ENCODE peak calls at places on chromosomes 12 and 14, in ten cellular contexts. M is pancreas, Y is skeletal muscle cell, Z is transverse colon, T is mammary epithelial cell, I is foreskin fibroblast, J is colonic mucosa, B is ascending aorta, X is SK-N-SH, Q is fibroblast of lung. D is an unnamed sample.
A peak's percentile ranks its signal among the peaks of the same experiment; 100 is the strongest.

GRCh38 chr12:66441905-66442559 is 139.7 kb downstream of the HELB start:
- DNase-seq in M (no peak), T (no peak), Z (no peak), J (no peak), I (no peak), Q (peak; percentile 12), B (no peak), X (no peak), Y (no peak), D (no peak)

GRCh38 chr14:53391631-53392030 is 238.5 kb upstream of the DDHD1 start:
- DNase-seq in Q (peak; percentile 97), X (no peak), B (no peak), T (peak; percentile 98), Z (no peak), Y (peak; percentile 67), M (no peak), J (no peak), I (peak; percentile 97), D (no peak)

GRCh38 chr12:109963330-109963729 is 32.8 kb downstream of the GIT2 start:
- DNase-seq in Z (no peak), B (no peak), T (no peak), I (no peak), M (no peak), X (no peak), J (no peak), Y (no peak), Q (no peak), D (no peak)

GRCh38 chr14:101960225-101960624 is 4.1 kb upstream of the DYNC1H1 start:
- DNase-seq in T (no peak), Y (no peak), J (peak; percentile 35), M (no peak), X (no peak), B (no peak), Q (no peak), I (peak; percentile 45), Z (no peak), D (no peak)

GRCh38 chr14:54600685-54601084 is 33.8 kb downstream of the SAMD4A start:
- DNase-seq in Q (peak; percentile 81), J (no peak), M (no peak), B (no peak), I (peak; percentile 69), T (peak; percentile 21), Z (no peak), X (no peak), Y (no peak), D (no peak)

GRCh38 chr12:102687523-102687922 is 207.2 kb upstream of the IGF1 start:
- DNase-seq in X (no peak), Z (no peak), M (no peak), Q (no peak), T (no peak), Y (no peak), B (no peak), I (no peak), J (no peak), D (no peak)

GRCh38 chr12:116539361-116539771 is 19.8 kb upstream of the MAP1LC3B2 start:
- DNase-seq in M (no peak), T (no peak), B (no peak), J (no peak), Z (no peak), X (no peak), Q (peak; percentile 36), Y (no peak), I (peak; percentile 65), D (no peak)

GRCh38 chr14:69318241-69318640 is 58.3 kb downstream of the GALNT16 start:
- DNase-seq in I (no peak), M (no peak), J (no peak), Z (no peak), B (no peak), X (no peak), Q (no peak), Y (no peak), T (no peak), D (peak; percentile 4)

GRCh38 chr14:95833429-95833828 is 43.2 kb upstream of the TUNAR start:
- DNase-seq in T (no peak), J (no peak), X (peak; percentile 25), Y (no peak), B (no peak), I (no peak), M (no peak), Z (no peak), Q (no peak), D (no peak)

GRCh38 chr14:98741523-98741922 is 530.5 kb downstream of the BCL11B start:
- DNase-seq in M (no peak), B (no peak), Z (no peak), X (no peak), T (no peak), Y (no peak), I (no peak), J (no peak), Q (no peak), D (no peak)

GRCh38 chr14:100747021-100747586 is 20.4 kb downstream of the DLK1 start:
- DNase-seq in Q (peak; percentile 98), J (no peak), T (peak; percentile 95), X (no peak), I (peak; percentile 93), Y (peak; percentile 88), B (no peak), M (no peak), Z (no peak), D (no peak)

GRCh38 chr12:28998662-28999120 is 150.4 kb upstream of the FAR2 start:
- DNase-seq in T (peak; percentile 56), Q (peak; percentile 47), J (no peak), Y (peak; percentile 56), B (no peak), Z (no peak), M (no peak), X (peak; percentile 23), I (peak; percentile 80), D (no peak)

GRCh38 chr14:77186911-77187648 is 5.5 kb downstream of the TMEM63C start:
- DNase-seq in T (peak; percentile 85), J (no peak), Y (peak; percentile 23), Q (peak; percentile 93), B (no peak), I (no peak), M (peak; percentile 73), Z (peak; percentile 16), X (no peak), D (no peak)

GRCh38 chr12:123900898-123901376 is 71.7 kb downstream of the CCDC92 start:
- DNase-seq in Q (peak; percentile 49), X (no peak), M (no peak), I (peak; percentile 40), Y (no peak), Z (no peak), J (no peak), B (no peak), T (no peak), D (no peak)

GRCh38 chr14:41225433-41225832 is 381.2 kb upstream of the LRFN5 start:
- DNase-seq in I (no peak), X (no peak), Z (no peak), Y (no peak), J (no peak), T (no peak), B (no peak), M (no peak), Q (no peak), D (no peak)

GRCh38 chr12:27651201-27651600 is 45.0 kb upstream of the REP15 start:
- DNase-seq in M (no peak), B (no peak), T (peak; percentile 55), Z (no peak), I (peak; percentile 53), J (no peak), Q (no peak), X (no peak), Y (no peak), D (no peak)

GRCh38 chr14:75523771-75524171 is 1.5 kb downstream of the BATF start:
- DNase-seq in I (peak; percentile 61), B (no peak), J (no peak), M (no peak), Q (no peak), X (no peak), Z (no peak), Y (no peak), T (no peak), D (no peak)
- H3K4me3 ChIP-seq in I (no peak overlapping the region), B (no peak overlapping the region), J (peak overlapping the region; percentile 30), M (no peak overlapping the region), Q (no peak overlapping the region), X (no peak overlapping the region), Z (no peak overlapping the region), Y (no peak overlapping the region), T (no peak overlapping the region), D (no peak overlapping the region)

DNA sequence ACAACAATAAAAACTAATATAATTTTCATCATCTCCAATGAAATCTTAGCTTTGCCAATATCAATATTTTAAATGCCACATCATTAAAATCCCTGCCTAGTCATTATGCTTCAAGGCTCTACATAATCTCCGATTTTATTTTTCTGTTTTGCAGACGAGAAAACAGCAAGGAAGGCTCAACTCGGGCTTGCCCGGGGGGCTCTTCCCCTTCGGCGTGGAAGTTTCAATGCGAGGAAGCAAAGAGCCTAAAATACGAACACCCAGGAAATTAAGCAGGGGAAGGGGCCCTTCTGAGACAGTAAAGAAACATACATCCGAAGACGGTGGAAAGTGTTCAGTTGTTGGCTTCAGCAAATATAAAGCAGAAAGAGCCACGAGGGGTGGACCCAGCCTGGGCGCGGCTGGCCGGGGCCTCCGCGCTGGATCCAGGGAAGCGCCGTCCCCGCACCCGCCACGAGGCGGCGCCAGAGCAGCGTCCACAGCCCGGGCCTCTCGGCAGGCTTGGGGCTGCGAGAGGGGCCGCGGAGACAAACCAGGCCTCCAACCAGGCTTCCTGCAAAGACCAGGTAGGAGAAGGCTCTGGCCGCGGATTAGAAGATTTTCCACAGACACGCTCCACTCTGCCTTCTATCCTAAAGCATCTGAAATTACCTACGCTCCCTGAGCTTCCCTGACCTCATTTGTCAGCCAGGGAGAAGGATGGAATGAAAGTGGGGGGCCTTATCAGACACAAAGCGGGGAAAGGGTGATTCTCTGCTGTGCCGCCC is 77.2 kb downstream of the SERPINA3 start:
- DNase-seq in Z (peak; percentile 50), J (peak; percentile 48), M (peak; percentile 68), Q (peak; percentile 31), T (peak; percentile 23), I (peak; percentile 75), Y (peak; percentile 4), B (no peak), X (peak; percentile 93), D (peak; percentile 81)
- H3K4me3 ChIP-seq in Z (no peak overlapping the region), J (no peak overlapping the region), M (no peak overlapping the region), Q (no peak overlapping the region), T (no peak overlapping the region), I (peak overlapping the region; percentile 21), Y (peak overlapping the region; percentile 5), B (no peak overlapping the region), X (no peak overlapping the region), D (no peak overlapping the region)

DNA sequence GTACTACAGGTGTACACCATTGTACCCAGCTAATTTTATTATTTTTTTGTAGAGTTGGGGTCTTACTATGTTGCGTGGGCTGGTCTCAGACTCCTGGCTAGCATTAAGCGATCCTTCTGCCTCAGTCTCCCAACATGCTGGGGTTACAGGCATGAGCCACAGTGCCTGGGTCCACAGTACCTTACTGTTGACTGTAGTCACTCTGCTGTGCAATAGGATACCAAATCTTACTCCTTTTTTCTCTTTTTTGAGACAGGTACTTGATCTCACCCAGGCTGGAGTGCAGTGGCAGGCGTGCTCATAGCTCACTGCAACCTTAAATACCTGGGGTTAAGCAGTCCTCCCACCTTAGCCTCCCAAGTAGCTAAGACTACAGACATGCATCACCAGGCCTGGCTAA is 25.6 kb downstream of the PSMA6 start:
- DNase-seq in I (no peak), M (no peak), Q (no peak), B (no peak), Z (no peak), T (no peak), J (no peak), X (no peak), Y (no peak), D (no peak)
- H3K4me3 ChIP-seq in I (no peak overlapping the region), M (no peak overlapping the region), Q (no peak overlapping the region), B (no peak overlapping the region), Z (no peak overlapping the region), T (no peak overlapping the region), J (no peak overlapping the region), X (no peak overlapping the region), Y (no peak overlapping the region), D (no peak overlapping the region)

GRCh38 chr12:608413-608812 is 54.8 kb downstream of the NINJ2 start:
- DNase-seq in M (no peak), J (no peak), Q (no peak), X (no peak), T (no peak), I (no peak), B (no peak), Z (no peak), Y (no peak), D (no peak)
- H3K4me3 ChIP-seq in M (no peak overlapping the region), J (no peak overlapping the region), Q (no peak overlapping the region), X (no peak overlapping the region), T (no peak overlapping the region), I (no peak overlapping the region), B (no peak overlapping the region), Z (no peak overlapping the region), Y (no peak overlapping the region), D (no peak overlapping the region)